ENCODE peak calls at places on chromosomes 6 and 20, in seven cellular contexts. One of them, this sample, is unnamed. For H3K4me1, the result is how much of the 10 kb centered on the place peaks cover.

GRCh38 chr20:58019027-58019849 is 209.2 kb downstream of the ANKRD60 start:
- DNase-seq in Peyer's patch: no peak
- DNase-seq in CD8-positive, alpha-beta T cell: no peak
- DNase-seq in vagina: no peak
- DNase-seq in uterus: no peak
- DNase-seq in stomach: no peak
- DNase-seq in body of pancreas: no peak
- DNase-seq in this sample: no peak

GRCh38 chr6:126440923-126441322 is 101.0 kb downstream of the CENPW start:
- DNase-seq in stomach: no peak
- DNase-seq in body of pancreas: no peak
- DNase-seq in vagina: no peak
- DNase-seq in CD8-positive, alpha-beta T cell: no peak
- DNase-seq in uterus: no peak
- DNase-seq in Peyer's patch: no peak
- DNase-seq in this sample: no peak

GRCh38 chr20:38132910-38133501 is 32.1 kb downstream of the TGM2 start:
- DNase-seq in uterus: no peak
- DNase-seq in vagina: no peak
- DNase-seq in body of pancreas: no peak
- DNase-seq in CD8-positive, alpha-beta T cell: no peak
- DNase-seq in stomach: no peak
- DNase-seq in Peyer's patch: no peak
- DNase-seq in this sample: no peak

GRCh38 chr20:1326031-1326930 is 2.7 kb downstream of the SDCBP2 start:
- DNase-seq in vagina: peak
- DNase-seq in body of pancreas: peak
- DNase-seq in stomach: no peak
- DNase-seq in CD8-positive, alpha-beta T cell: no peak
- DNase-seq in Peyer's patch: no peak
- DNase-seq in uterus: peak
- DNase-seq in this sample: peak

GRCh38 chr6:21441386-21441785 is 152.2 kb upstream of the SOX4 start:
- DNase-seq in stomach: no peak
- DNase-seq in uterus: no peak
- DNase-seq in Peyer's patch: no peak
- DNase-seq in vagina: no peak
- DNase-seq in body of pancreas: no peak
- DNase-seq in CD8-positive, alpha-beta T cell: no peak
- DNase-seq in this sample: no peak

GRCh38 chr6:113464959-113465358 is 392.2 kb upstream of the MARCKS start:
- DNase-seq in uterus: no peak
- DNase-seq in Peyer's patch: no peak
- DNase-seq in stomach: no peak
- DNase-seq in CD8-positive, alpha-beta T cell: no peak
- DNase-seq in vagina: no peak
- DNase-seq in body of pancreas: no peak
- DNase-seq in this sample: no peak

GRCh38 chr20:43191946-43192847 is 2.5 kb upstream of the PTPRT start:
- DNase-seq in vagina: no peak
- DNase-seq in CD8-positive, alpha-beta T cell: no peak
- DNase-seq in stomach: no peak
- DNase-seq in Peyer's patch: no peak
- DNase-seq in uterus: no peak
- DNase-seq in body of pancreas: peak
- DNase-seq in this sample: no peak

GRCh38 chr6:144477841-144478240 is 192.7 kb downstream of the UTRN start:
- DNase-seq in vagina: no peak
- DNase-seq in body of pancreas: no peak
- DNase-seq in Peyer's patch: no peak
- DNase-seq in stomach: no peak
- DNase-seq in uterus: no peak
- DNase-seq in CD8-positive, alpha-beta T cell: no peak
- DNase-seq in this sample: no peak

GRCh38 chr20:32522775-32523612 is 62.1 kb downstream of the NOL4L start:
- DNase-seq in stomach: no peak
- DNase-seq in vagina: no peak
- DNase-seq in body of pancreas: no peak
- DNase-seq in CD8-positive, alpha-beta T cell: no peak
- DNase-seq in Peyer's patch: no peak
- DNase-seq in uterus: no peak
- DNase-seq in this sample: no peak

GRCh38 chr6:938271-939046 is 245.5 kb upstream of the EXOC2 start:
- DNase-seq in vagina: no peak
- DNase-seq in uterus: no peak
- DNase-seq in body of pancreas: no peak
- DNase-seq in stomach: no peak
- DNase-seq in Peyer's patch: no peak
- DNase-seq in CD8-positive, alpha-beta T cell: no peak
- DNase-seq in this sample: no peak

GRCh38 chr20:62778601-62779416 is 17.5 kb upstream of the MRGBP start:
- DNase-seq in body of pancreas: no peak
- DNase-seq in vagina: no peak
- DNase-seq in Peyer's patch: no peak
- DNase-seq in uterus: no peak
- DNase-seq in CD8-positive, alpha-beta T cell: no peak
- DNase-seq in stomach: no peak
- DNase-seq in this sample: no peak

GRCh38 chr6:32885698-32886286 is 31.8 kb downstream of the PSMB9 start:
- DNase-seq in vagina: no peak
- DNase-seq in stomach: no peak
- DNase-seq in CD8-positive, alpha-beta T cell: no peak
- DNase-seq in body of pancreas: no peak
- DNase-seq in Peyer's patch: no peak
- DNase-seq in uterus: no peak
- DNase-seq in this sample: no peak

GRCh38 chr6:131053546-131054240 is 9.4 kb downstream of the EPB41L2 start:
- DNase-seq in CD8-positive, alpha-beta T cell: no peak
- DNase-seq in uterus: no peak
- DNase-seq in vagina: no peak
- DNase-seq in Peyer's patch: no peak
- DNase-seq in body of pancreas: no peak
- DNase-seq in stomach: no peak
- DNase-seq in this sample: no peak

GRCh38 chr6:153167026-153167891 is 36.2 kb upstream of the RGS17 start:
- DNase-seq in stomach: no peak
- DNase-seq in vagina: no peak
- DNase-seq in Peyer's patch: no peak
- DNase-seq in CD8-positive, alpha-beta T cell: no peak
- DNase-seq in uterus: no peak
- DNase-seq in body of pancreas: no peak
- DNase-seq in this sample: no peak

GRCh38 chr20:6711950-6712634 is 55.4 kb upstream of the BMP2 start:
- DNase-seq in vagina: no peak
- DNase-seq in CD8-positive, alpha-beta T cell: no peak
- DNase-seq in uterus: no peak
- DNase-seq in stomach: peak
- DNase-seq in body of pancreas: peak
- DNase-seq in Peyer's patch: peak
- DNase-seq in this sample: peak

GRCh38 chr20:19958243-19958642 is 58.9 kb upstream of the NAA20 start:
- DNase-seq in uterus: no peak
- DNase-seq in Peyer's patch: no peak
- DNase-seq in vagina: no peak
- DNase-seq in CD8-positive, alpha-beta T cell: no peak
- DNase-seq in body of pancreas: no peak
- DNase-seq in stomach: no peak
- DNase-seq in this sample: no peak

GRCh38 chr20:56440346-56441007 is 27.9 kb upstream of the RTF2 start:
- DNase-seq in uterus: no peak
- DNase-seq in Peyer's patch: peak
- DNase-seq in stomach: no peak
- DNase-seq in CD8-positive, alpha-beta T cell: peak
- DNase-seq in body of pancreas: no peak
- DNase-seq in vagina: no peak
- DNase-seq in this sample: peak

GRCh38 chr20:25867776-25868649 is 171.4 kb upstream of the ZNF337 start:
- DNase-seq in stomach: peak
- DNase-seq in Peyer's patch: peak
- DNase-seq in uterus: peak
- DNase-seq in vagina: no peak
- DNase-seq in body of pancreas: peak
- DNase-seq in CD8-positive, alpha-beta T cell: peak
- DNase-seq in this sample: peak

GRCh38 chr6:168496932-168497331 is 55.9 kb downstream of the SMOC2 start:
- DNase-seq in uterus: no peak
- DNase-seq in body of pancreas: no peak
- DNase-seq in CD8-positive, alpha-beta T cell: no peak
- DNase-seq in vagina: no peak
- DNase-seq in Peyer's patch: no peak
- DNase-seq in stomach: no peak
- DNase-seq in this sample: no peak

GRCh38 chr20:36804425-36804824 is 30.9 kb upstream of the DSN1 start:
- DNase-seq in body of pancreas: no peak
- DNase-seq in Peyer's patch: no peak
- DNase-seq in vagina: no peak
- DNase-seq in stomach: no peak
- DNase-seq in uterus: no peak
- DNase-seq in CD8-positive, alpha-beta T cell: no peak
- DNase-seq in this sample: no peak

GRCh38 chr6:74731921-74732320 is 473.9 kb downstream of the COL12A1 start:
- DNase-seq in vagina: no peak
- DNase-seq in Peyer's patch: no peak
- DNase-seq in CD8-positive, alpha-beta T cell: no peak
- DNase-seq in uterus: no peak
- DNase-seq in body of pancreas: no peak
- DNase-seq in stomach: no peak
- DNase-seq in this sample: no peak

GRCh38 chr20:32589256-32589655 is 4.1 kb upstream of the NOL4L start:
- DNase-seq in stomach: no peak
- DNase-seq in vagina: no peak
- DNase-seq in body of pancreas: no peak
- DNase-seq in Peyer's patch: no peak
- DNase-seq in CD8-positive, alpha-beta T cell: no peak
- DNase-seq in uterus: no peak
- DNase-seq in this sample: no peak

DNA sequence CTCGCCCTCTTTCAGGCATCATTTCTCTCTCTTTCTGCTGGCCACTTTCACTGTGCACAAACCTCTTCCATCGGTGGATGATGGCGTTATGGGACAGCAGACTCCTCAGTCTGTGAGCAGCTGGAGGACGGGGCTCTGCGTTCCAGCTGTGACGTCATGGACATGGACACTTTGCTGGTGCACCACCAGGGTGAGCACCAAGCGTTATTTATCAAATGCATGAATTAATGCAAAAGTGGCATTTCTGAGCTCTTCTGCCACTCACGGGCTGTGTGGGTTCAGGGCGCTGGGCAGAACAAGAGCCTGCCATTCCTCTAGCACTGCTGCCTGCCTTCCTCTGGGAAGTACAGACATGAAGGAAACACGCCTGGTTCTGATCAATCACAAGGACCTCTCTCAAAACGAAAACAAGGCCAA is 82.9 kb upstream of the MPC1 start:
- DNase-seq in stomach: no peak
- DNase-seq in CD8-positive, alpha-beta T cell: no peak
- DNase-seq in body of pancreas: no peak
- DNase-seq in Peyer's patch: no peak
- DNase-seq in vagina: no peak
- DNase-seq in uterus: peak
- DNase-seq in this sample: peak
- TF ChIP-seq CTCF in stomach: no peak
- TF ChIP-seq CTCF in CD8-positive, alpha-beta T cell: no peak
- TF ChIP-seq CTCF in body of pancreas: peak
- TF ChIP-seq CTCF in Peyer's patch: peak
- TF ChIP-seq CTCF in vagina: no peak
- TF ChIP-seq CTCF in uterus: no peak
- TF ChIP-seq CTCF in this sample: peak

GRCh38 chr6:115415378-115415777 is 645.3 kb downstream of the FRK start:
- DNase-seq in uterus: no peak
- DNase-seq in body of pancreas: no peak
- DNase-seq in stomach: no peak
- DNase-seq in CD8-positive, alpha-beta T cell: no peak
- DNase-seq in Peyer's patch: no peak
- DNase-seq in vagina: no peak
- DNase-seq in this sample: no peak
- H3K27ac ChIP-seq in uterus: no peak
- H3K27ac ChIP-seq in body of pancreas: no peak
- H3K27ac ChIP-seq in stomach: no peak
- H3K27ac ChIP-seq in CD8-positive, alpha-beta T cell: no peak
- H3K27ac ChIP-seq in Peyer's patch: no peak
- H3K27ac ChIP-seq in vagina: no peak
- H3K27ac ChIP-seq in this sample: no peak

DNA sequence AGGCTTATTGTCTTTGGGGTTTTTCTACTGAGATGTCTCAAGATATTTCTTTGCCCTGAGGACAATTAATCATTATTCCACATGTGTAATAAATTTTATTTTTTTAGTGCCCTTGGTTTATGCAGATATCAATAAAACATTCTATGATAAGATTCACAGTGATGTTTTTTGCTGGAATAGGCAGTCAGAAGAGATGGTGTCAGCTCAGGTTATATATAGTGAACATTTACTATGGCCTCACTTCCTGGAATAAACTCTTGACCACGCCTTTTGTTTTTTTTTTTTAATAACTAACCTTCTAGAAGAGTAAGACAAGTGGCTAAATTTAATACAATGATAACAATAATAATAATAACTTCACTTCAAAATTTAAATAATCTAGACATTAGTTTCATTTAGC is 209.7 kb downstream of the TRDN start:
- DNase-seq in Peyer's patch: no peak
- DNase-seq in uterus: no peak
- DNase-seq in vagina: no peak
- DNase-seq in CD8-positive, alpha-beta T cell: no peak
- DNase-seq in stomach: no peak
- DNase-seq in body of pancreas: no peak
- DNase-seq in this sample: no peak
- H3K4me1 ChIP-seq in Peyer's patch: under half
- H3K4me1 ChIP-seq in uterus: under half
- H3K4me1 ChIP-seq in vagina: under half
- H3K4me1 ChIP-seq in CD8-positive, alpha-beta T cell: under half
- H3K4me1 ChIP-seq in stomach: under half
- H3K4me1 ChIP-seq in body of pancreas: under half
- H3K4me1 ChIP-seq in this sample: under half

GRCh38 chr6:91276315-91276714 is 689.4 kb upstream of the MAP3K7 start:
- DNase-seq in CD8-positive, alpha-beta T cell: no peak
- DNase-seq in Peyer's patch: no peak
- DNase-seq in stomach: no peak
- DNase-seq in body of pancreas: no peak
- DNase-seq in uterus: no peak
- DNase-seq in vagina: no peak
- DNase-seq in this sample: no peak
- TF ChIP-seq CTCF in CD8-positive, alpha-beta T cell: no peak
- TF ChIP-seq CTCF in Peyer's patch: peak
- TF ChIP-seq CTCF in stomach: no peak
- TF ChIP-seq CTCF in body of pancreas: no peak
- TF ChIP-seq CTCF in uterus: no peak
- TF ChIP-seq CTCF in vagina: no peak
- TF ChIP-seq CTCF in this sample: no peak